ENCODE peak calls at places on chromosomes 11 and 22, in ten cellular contexts. S is fibroblast of mammary gland; G is astrocyte of the spinal cord; N is effector memory CD4-positive, alpha-beta T cell; X is neuronal stem cell; Z is NCI-H1694 treated with DMSO at 0.1 percent for 48 hours; F is AG20443; Y is GM19239; Q is HTR-8/SVneo; R is iris pigment epithelial cell. J is an unnamed sample.

GRCh38 chr22:50641696-50642607 is 14.0 kb upstream of the ARSA start:
- DNase-seq in S (peak), G (peak), N (no peak), X (peak), Z (peak), F (peak), Y (no peak), Q (no peak), R (peak), J (peak)

GRCh38 chr11:7532395-7532794 is 18.6 kb downstream of the PPFIBP2 start:
- DNase-seq in S (no peak), G (no peak), N (no peak), X (no peak), Z (no peak), F (no peak), Y (no peak), Q (no peak), R (no peak), J (no peak)

GRCh38 chr11:1049431-1049891 is 12.9 kb upstream of the MUC6 start:
- DNase-seq in S (no peak), G (no peak), N (no peak), X (no peak), Z (no peak), F (no peak), Y (no peak), Q (no peak), R (no peak), J (no peak)

GRCh38 chr22:48646216-48646925 is 1181.3 kb downstream of the BRD1 start:
- DNase-seq in S (no peak), G (no peak), N (no peak), X (no peak), Z (no peak), F (no peak), Y (no peak), Q (no peak), R (no peak), J (no peak)

GRCh38 chr22:35752833-35753189 is 35.1 kb downstream of the APOL5 start:
- DNase-seq in S (no peak), G (no peak), N (no peak), X (no peak), Z (no peak), F (no peak), Y (no peak), Q (no peak), R (peak), J (no peak)

GRCh38 chr11:46659908-46660307 is 40.5 kb downstream of the ARHGAP1 start:
- DNase-seq in S (peak), G (peak), N (no peak), X (no peak), Z (no peak), F (peak), Y (no peak), Q (no peak), R (peak), J (no peak)

GRCh38 chr11:74780277-74780870 is 31.7 kb downstream of the RNF169 start:
- DNase-seq in S (no peak), G (no peak), N (no peak), X (no peak), Z (no peak), F (no peak), Y (no peak), Q (no peak), R (peak), J (no peak)

GRCh38 chr11:68343761-68344256 is 31.4 kb downstream of the LRP5 start:
- DNase-seq in S (no peak), G (no peak), N (no peak), X (no peak), Z (no peak), F (no peak), Y (no peak), Q (no peak), R (no peak), J (no peak)

GRCh38 chr22:49668402-49668801 is 159.3 kb downstream of the BRD1 start:
- DNase-seq in S (no peak), G (no peak), N (no peak), X (no peak), Z (no peak), F (no peak), Y (no peak), Q (no peak), R (no peak), J (no peak)

GRCh38 chr11:102971766-102972165 is 16.2 kb upstream of the MMP13 start:
- DNase-seq in S (peak), G (no peak), N (no peak), X (no peak), Z (no peak), F (peak), Y (no peak), Q (no peak), R (no peak), J (no peak)

GRCh38 chr11:65102142-65103095 is 6.4 kb downstream of the VPS51 start:
- DNase-seq in S (no peak), G (peak), N (no peak), X (no peak), Z (no peak), F (no peak), Y (no peak), Q (no peak), R (peak), J (no peak)

GRCh38 chr22:31556627-31557203 is 60.4 kb downstream of the SFI1 start:
- DNase-seq in S (peak), G (peak), N (no peak), X (peak), Z (peak), F (peak), Y (no peak), Q (peak), R (peak), J (peak)

GRCh38 chr11:101567086-101567485 is 16.7 kb downstream of the TRPC6 start:
- DNase-seq in S (no peak), G (no peak), N (no peak), X (peak), Z (no peak), F (no peak), Y (no peak), Q (no peak), R (no peak), J (peak)

GRCh38 chr22:30430933-30431332 is 5.4 kb downstream of the MTFP1 start:
- DNase-seq in S (no peak), G (no peak), N (no peak), X (no peak), Z (no peak), F (no peak), Y (no peak), Q (no peak), R (no peak), J (no peak)